ENCODE peak calls at places on chromosome 11, in eight cellular contexts. W is brain microvascular endothelial cell, E is left ventricle myocardium inferior, H is thyroid gland, X is fibroblast of mammary gland, S is IMR-90, C is epithelial cell of esophagus, V is right lobe of liver. D is an unnamed sample.

GRCh38 chr11:1228183-1228821 is 5.4 kb downstream of the MUC5B start:
- DNase-seq in W (no peak), E (no peak), H (no peak), X (no peak), S (no peak), C (no peak), V (peak), D (no peak)

GRCh38 chr11:35009941-35010337 is 93.5 kb downstream of the PDHX start:
- DNase-seq in W (no peak), E (no peak), H (no peak), X (no peak), S (no peak), C (no peak), V (no peak), D (peak)

GRCh38 chr11:28526406-28526751 is 418.2 kb downstream of the METTL15 start:
- DNase-seq in W (no peak), E (no peak), H (no peak), X (peak), S (peak), C (no peak), V (no peak), D (no peak)

GRCh38 chr11:131811380-131811779 is 441.0 kb downstream of the NTM start:
- DNase-seq in W (no peak), E (no peak), H (no peak), X (no peak), S (no peak), C (peak), V (no peak), D (peak)

GRCh38 chr11:120182357-120182756 is 28.5 kb upstream of the OAF start:
- DNase-seq in W (no peak), E (no peak), H (no peak), X (no peak), S (no peak), C (no peak), V (no peak), D (no peak)

GRCh38 chr11:122882809-122883681 is 486 bp downstream of the JHY start:
- DNase-seq in W (peak), E (peak), H (peak), X (peak), S (peak), C (peak), V (peak), D (peak)

GRCh38 chr11:1918436-1919315 is 827 bp upstream of the TNNT3 start:
- DNase-seq in W (no peak), E (no peak), H (no peak), X (no peak), S (no peak), C (no peak), V (peak), D (no peak)

GRCh38 chr11:122305426-122305825 is 189.4 kb upstream of the BLID start:
- DNase-seq in W (no peak), E (no peak), H (no peak), X (no peak), S (no peak), C (no peak), V (no peak), D (no peak)

GRCh38 chr11:623999-624704 is 603 bp downstream of the CDHR5 start:
- DNase-seq in W (no peak), E (no peak), H (no peak), X (peak), S (no peak), C (peak), V (peak), D (peak)

GRCh38 chr11:111512296-111513239 is at the start of gene BTG4:
- DNase-seq in W (no peak), E (no peak), H (peak), X (peak), S (no peak), C (peak), V (no peak), D (no peak)

GRCh38 chr11:7672960-7673723 is at the start of gene CYB5R2:
- DNase-seq in W (no peak), E (peak), H (peak), X (peak), S (peak), C (peak), V (no peak), D (peak)

GRCh38 chr11:17102447-17102846 is 25.0 kb upstream of the RPS13 start:
- DNase-seq in W (no peak), E (no peak), H (no peak), X (peak), S (no peak), C (no peak), V (no peak), D (no peak)

GRCh38 chr11:46972343-46972742 is 35.8 kb downstream of the CSTPP1 start:
- DNase-seq in W (no peak), E (no peak), H (no peak), X (no peak), S (no peak), C (no peak), V (no peak), D (no peak)

GRCh38 chr11:24298126-24298525 is 198.7 kb upstream of the LUZP2 start:
- DNase-seq in W (no peak), E (no peak), H (no peak), X (peak), S (peak), C (no peak), V (no peak), D (peak)

GRCh38 chr11:119807402-119807801 is 78.4 kb upstream of the NECTIN1 start:
- DNase-seq in W (no peak), E (no peak), H (no peak), X (no peak), S (no peak), C (no peak), V (no peak), D (no peak)

GRCh38 chr11:108713076-108713790 is 48.4 kb downstream of the DDX10 start:
- DNase-seq in W (peak), E (no peak), H (no peak), X (peak), S (peak), C (no peak), V (no peak), D (no peak)

GRCh38 chr11:911031-911889 is 650 bp upstream of the CHID1 start:
- DNase-seq in W (peak), E (peak), H (peak), X (peak), S (peak), C (peak), V (no peak), D (peak)

GRCh38 chr11:112620621-112621394 is 340.4 kb upstream of the NCAM1 start:
- DNase-seq in W (no peak), E (no peak), H (no peak), X (no peak), S (no peak), C (peak), V (no peak), D (peak)

GRCh38 chr11:2587976-2588748 is 111.6 kb downstream of the KCNQ1OT1 start:
- DNase-seq in W (no peak), E (peak), H (peak), X (no peak), S (no peak), C (no peak), V (peak), D (no peak)

GRCh38 chr11:122440783-122441701 is 214.5 kb upstream of the UBASH3B start:
- DNase-seq in W (peak), E (peak), H (peak), X (no peak), S (no peak), C (no peak), V (peak), D (no peak)

GRCh38 chr11:31254411-31254810 is 115.1 kb downstream of the DCDC1 start:
- DNase-seq in W (no peak), E (no peak), H (peak), X (peak), S (no peak), C (peak), V (no peak), D (peak)

GRCh38 chr11:69310934-69311766 is 17.2 kb downstream of the MYEOV start:
- DNase-seq in W (no peak), E (no peak), H (no peak), X (no peak), S (no peak), C (no peak), V (no peak), D (no peak)

GRCh38 chr11:70517996-70518907 is 119.9 kb downstream of the CTTN start:
- DNase-seq in W (peak), E (no peak), H (no peak), X (peak), S (peak), C (peak), V (peak), D (peak)

DNA sequence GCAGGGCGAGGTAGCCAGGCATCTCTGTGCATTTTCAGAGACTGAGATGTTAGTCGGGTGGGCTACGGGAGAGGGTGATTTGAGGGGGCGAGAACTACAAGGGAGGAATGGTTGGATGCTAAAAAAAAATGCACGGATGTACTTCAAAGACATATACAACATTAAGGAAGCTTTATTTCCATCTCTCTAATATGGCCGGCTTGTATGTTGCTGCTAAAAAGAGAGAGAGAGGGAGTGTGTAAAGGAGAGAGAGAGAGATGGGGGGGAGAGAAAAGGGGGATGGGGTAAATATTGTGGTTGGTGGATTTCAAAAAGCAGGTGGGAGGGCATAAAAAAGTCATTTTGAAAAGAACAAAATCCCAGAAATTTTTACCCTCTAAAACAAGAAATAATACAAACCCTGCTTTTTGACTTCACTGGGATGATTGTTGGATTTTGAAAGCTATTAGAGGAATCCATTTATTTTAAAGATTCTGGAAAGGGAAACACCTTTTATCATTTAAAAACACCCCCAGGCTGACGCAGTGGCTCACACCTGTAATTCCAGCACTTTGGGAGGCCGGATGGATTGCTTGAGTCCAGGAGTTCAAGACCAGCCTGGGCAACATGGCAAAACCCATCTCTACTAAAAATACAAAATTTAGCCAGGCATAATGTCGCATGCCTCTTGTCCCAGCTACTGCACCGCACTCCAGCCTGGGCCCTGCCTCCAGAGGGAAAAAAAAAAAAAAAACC is at the start of gene SCN2B:
- DNase-seq in W (no peak), E (no peak), H (no peak), X (no peak), S (peak), C (peak), V (no peak), D (peak)
- H3K4me3 ChIP-seq in W (no peak), E (peak), H (peak), X (no peak), S (peak), C (no peak), V (no peak), D (peak)

GRCh38 chr11:3867209-3868071 is 12.0 kb downstream of the STIM1 start:
- DNase-seq in W (peak), E (peak), H (peak), X (peak), S (no peak), C (peak), V (no peak), D (peak)

GRCh38 chr11:3865388-3866193 is 10.1 kb downstream of the STIM1 start:
- DNase-seq in W (peak), E (no peak), H (peak), X (peak), S (peak), C (peak), V (no peak), D (peak)

GRCh38 chr11:3861698-3862097 is 6.2 kb downstream of the STIM1 start:
- DNase-seq in W (no peak), E (no peak), H (no peak), X (no peak), S (no peak), C (no peak), V (no peak), D (no peak)

GRCh38 chr11:3866836-3867208 is 11.4 kb downstream of the STIM1 start:
- DNase-seq in W (no peak), E (no peak), H (no peak), X (no peak), S (no peak), C (no peak), V (no peak), D (no peak)

DNA sequence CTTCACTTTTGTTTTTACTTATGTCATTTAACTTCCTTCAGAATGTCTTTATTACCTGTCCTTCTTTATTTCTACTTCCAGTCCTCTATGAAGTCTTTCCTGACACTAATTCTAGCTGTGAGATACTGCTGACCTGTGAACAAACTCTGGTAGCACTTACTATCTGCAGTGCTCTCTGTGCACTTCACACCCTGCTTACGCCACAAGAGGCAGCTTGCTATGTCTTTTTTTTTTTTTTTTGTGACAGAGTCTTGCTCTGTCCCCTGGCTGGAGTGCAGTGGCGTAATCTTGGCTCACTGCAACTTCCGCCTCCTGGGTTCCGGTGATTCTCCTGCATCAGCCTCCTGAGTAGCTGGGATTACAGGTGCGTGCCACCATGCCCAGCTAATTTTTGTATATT is 10.7 kb downstream of the STIM1 start:
- DNase-seq in W (peak), E (peak), H (peak), X (no peak), S (no peak), C (no peak), V (peak), D (peak)
- TF ChIP-seq CTCF in W (no peak), E (peak), H (no peak), X (no peak), S (no peak), C (no peak), V (peak), D (no peak)

DNA sequence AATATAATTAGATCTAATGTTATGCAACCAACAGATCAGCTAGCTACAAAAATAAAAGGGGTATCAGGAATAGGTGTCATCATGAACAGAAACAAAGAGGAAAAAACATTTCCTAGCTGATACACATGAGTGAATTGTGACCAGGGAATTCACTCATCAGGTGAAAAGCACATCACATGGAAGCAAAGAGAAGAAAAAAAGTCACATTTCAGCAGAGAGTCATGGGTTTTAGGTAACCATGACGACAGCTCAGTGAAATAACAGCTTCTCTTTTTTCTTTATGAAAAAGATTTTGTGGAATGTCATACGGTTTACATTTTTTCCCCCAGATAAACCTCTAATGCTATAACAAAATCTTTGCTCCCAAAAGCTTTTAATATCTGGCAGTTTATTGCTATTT is 5.1 kb downstream of the TYR start:
- DNase-seq in W (no peak), E (no peak), H (no peak), X (no peak), S (peak), C (no peak), V (no peak), D (no peak)
- H3K4me3 ChIP-seq in W (no peak), E (no peak), H (no peak), X (no peak), S (no peak), C (no peak), V (no peak), D (no peak)

DNA sequence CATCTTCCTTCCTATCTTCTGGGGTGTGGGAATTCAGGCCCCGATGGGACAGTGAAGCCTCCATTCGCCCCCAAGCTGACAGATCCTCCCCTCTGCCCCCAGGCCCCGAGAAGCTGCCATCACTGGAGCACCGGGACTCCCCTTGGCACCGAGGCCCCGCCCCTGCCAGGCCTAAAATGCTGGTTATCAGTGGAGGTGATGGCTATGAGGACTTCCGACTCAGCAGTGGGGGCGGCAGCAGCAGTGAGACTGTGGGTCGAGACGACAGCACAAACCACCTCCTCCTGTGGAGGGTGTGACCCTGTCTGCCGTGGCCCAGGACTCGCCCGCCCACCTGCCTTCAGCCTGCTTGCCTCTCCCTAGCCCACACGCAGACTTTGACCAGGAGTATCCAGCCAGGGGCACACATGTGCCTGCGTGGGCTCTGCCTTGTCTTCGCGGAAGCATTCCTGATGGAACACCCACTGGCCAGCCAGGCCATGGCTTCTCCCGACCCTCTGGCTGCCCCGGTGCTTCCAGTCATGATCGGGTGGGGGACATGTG is 8.6 kb upstream of the RELT start:
- DNase-seq in W (no peak), E (no peak), H (no peak), X (no peak), S (no peak), C (no peak), V (no peak), D (no peak)
- TF ChIP-seq CTCF in W (no peak), E (no peak), H (no peak), X (no peak), S (no peak), C (no peak), V (no peak), D (no peak)